ENCODE peak calls at places on chromosomes 6 and 20, in nine cellular contexts. S, B, E, H, O, K, Y, N and M are unnamed samples.

GRCh38 chr6:119215885-119216590 is 133.5 kb downstream of the MAN1A1 start:
- DNase-seq in S (no peak), B (no peak), E (no peak), H (no peak), O (no peak), K (no peak), Y (no peak), N (no peak), M (no peak)

GRCh38 chr20:48831702-48832422 is 4.1 kb upstream of the PREX1 start:
- DNase-seq in S (no peak), B (peak; percentile 41), E (peak; percentile 70), H (peak; percentile 75), O (no peak), K (no peak), Y (peak; percentile 24), N (peak; percentile 60), M (peak; percentile 82)

GRCh38 chr6:7887278-7887991 is 23.2 kb downstream of the TXNDC5 start:
- DNase-seq in S (no peak), B (no peak), E (no peak), H (no peak), O (no peak), K (no peak), Y (no peak), N (no peak), M (no peak)

GRCh38 chr20:25532015-25532751 is 53.1 kb downstream of the NINL start:
- DNase-seq in S (no peak), B (no peak), E (no peak), H (no peak), O (no peak), K (peak; percentile 75), Y (no peak), N (no peak), M (no peak)

GRCh38 chr6:63598251-63599036 is 26.2 kb downstream of the LOC128125822 start:
- DNase-seq in S (peak; percentile 71), B (peak; percentile 87), E (peak; percentile 60), H (peak; percentile 64), O (peak; percentile 64), K (peak; percentile 72), Y (peak; percentile 14), N (peak; percentile 41), M (peak; percentile 71)

GRCh38 chr6:169109821-169110220 is 143.8 kb downstream of the THBS2 start:
- DNase-seq in S (no peak), B (no peak), E (no peak), H (no peak), O (no peak), K (no peak), Y (no peak), N (no peak), M (no peak)

GRCh38 chr20:3218307-3218988 is 9.2 kb downstream of the ITPA start:
- DNase-seq in S (peak; percentile 63), B (peak; percentile 62), E (peak; percentile 18), H (peak; percentile 14), O (peak; percentile 58), K (peak; percentile 98), Y (no peak), N (peak; percentile 61), M (no peak)

GRCh38 chr20:43191143-43191542 is 1.4 kb upstream of the PTPRT start:
- DNase-seq in S (no peak), B (no peak), E (no peak), H (no peak), O (no peak), K (no peak), Y (no peak), N (no peak), M (no peak)

GRCh38 chr6:134303903-134304302 is 14.0 kb downstream of the SGK1 start:
- DNase-seq in S (no peak), B (no peak), E (peak; percentile 32), H (no peak), O (peak; percentile 52), K (no peak), Y (no peak), N (no peak), M (no peak)

GRCh38 chr20:22542427-22542826 is 41.9 kb downstream of the FOXA2 start:
- DNase-seq in S (no peak), B (no peak), E (no peak), H (no peak), O (no peak), K (no peak), Y (no peak), N (no peak), M (no peak)

GRCh38 chr6:138785980-138786379 is 9.9 kb upstream of the ECT2L start:
- DNase-seq in S (no peak), B (no peak), E (no peak), H (no peak), O (no peak), K (no peak), Y (no peak), N (no peak), M (no peak)

GRCh38 chr6:1893470-1894130 is 283.9 kb downstream of the FOXC1 start:
- DNase-seq in S (no peak), B (no peak), E (no peak), H (peak; percentile 25), O (no peak), K (no peak), Y (no peak), N (no peak), M (no peak)

GRCh38 chr6:74931567-74931966 is 274.3 kb downstream of the COL12A1 start:
- DNase-seq in S (no peak), B (no peak), E (peak; percentile 79), H (peak; percentile 79), O (no peak), K (no peak), Y (peak; percentile 50), N (no peak), M (no peak)

GRCh38 chr6:15534970-15535369 is 127.9 kb downstream of the DTNBP1 start:
- DNase-seq in S (no peak), B (no peak), E (no peak), H (no peak), O (no peak), K (no peak), Y (no peak), N (no peak), M (no peak)

GRCh38 chr6:27575594-27576361 is 102.9 kb upstream of the ZNF184 start:
- DNase-seq in S (no peak), B (no peak), E (peak; percentile 43), H (no peak), O (no peak), K (no peak), Y (no peak), N (no peak), M (no peak)

GRCh38 chr20:10673176-10673830 is 496 bp downstream of the JAG1 start:
- DNase-seq in S (no peak), B (peak; percentile 42), E (no peak), H (no peak), O (peak; percentile 64), K (peak; percentile 67), Y (no peak), N (no peak), M (no peak)

DNA sequence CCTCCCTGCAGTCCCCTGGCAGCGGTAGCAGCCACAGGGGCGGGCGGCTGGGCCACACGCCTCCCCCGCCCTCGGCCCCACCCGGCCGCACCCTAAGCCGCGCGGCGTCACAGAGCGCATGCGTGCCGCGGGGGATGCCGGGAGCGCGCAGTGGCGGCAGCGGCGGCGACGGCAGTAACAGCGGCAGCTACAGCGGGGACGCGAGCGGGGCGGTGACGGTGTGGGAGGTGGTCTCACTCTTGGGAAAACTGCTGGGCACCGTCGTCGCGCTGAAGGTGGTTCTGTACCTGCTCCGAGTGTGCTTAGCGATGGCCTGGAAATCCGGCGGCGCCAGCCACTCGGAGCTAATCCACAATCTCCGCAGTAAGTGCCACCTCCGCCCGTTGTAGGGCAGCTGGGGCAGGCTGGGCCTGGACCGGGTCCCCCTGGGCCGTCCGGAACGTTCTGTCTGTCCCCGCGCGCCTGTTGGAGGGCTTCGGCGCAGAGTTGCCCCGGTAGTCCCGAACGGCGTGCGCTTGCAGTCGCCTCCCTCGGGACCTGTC is at the start of gene PCMT1:
- DNase-seq in S (peak; percentile 84), B (peak; percentile 89), E (peak; percentile 85), H (peak; percentile 89), O (peak; percentile 90), K (peak; percentile 93), Y (peak; percentile 52), N (peak; percentile 92), M (peak; percentile 87)
- H3K4me3 ChIP-seq in S (peak within 1 kb of the TSS; percentile 94), B (peak within 1 kb of the TSS; percentile 74), E (peak within 1 kb of the TSS; percentile 96), H (peak within 1 kb of the TSS; percentile 81), O (peak within 1 kb of the TSS; percentile 86), K (peak within 1 kb of the TSS; percentile 71), Y (peak within 1 kb of the TSS; percentile 99), N (peak within 1 kb of the TSS; percentile 91), M (peak within 1 kb of the TSS; percentile 97)

GRCh38 chr20:63553251-63553932 is 567 bp upstream of the FNDC11 start:
- DNase-seq in S (peak; percentile 94), B (peak; percentile 85), E (peak; percentile 79), H (peak; percentile 88), O (peak; percentile 75), K (peak; percentile 99), Y (no peak), N (peak; percentile 72), M (peak; percentile 85)
- H3K4me3 ChIP-seq in S (peak overlapping the region; percentile 68), B (peak overlapping the region; percentile 54), E (peak overlapping the region; percentile 51), H (peak overlapping the region; percentile 56), O (peak overlapping the region; percentile 39), K (peak overlapping the region; percentile 57), Y (peak overlapping the region; percentile 44), N (peak overlapping the region; percentile 72), M (peak overlapping the region; percentile 40)

GRCh38 chr6:2989332-2990178 is 10.1 kb upstream of the NQO2 start:
- DNase-seq in S (peak; percentile 90), B (peak; percentile 93), E (peak; percentile 97), H (peak; percentile 99), O (peak; percentile 77), K (peak; percentile 75), Y (peak; percentile 98), N (peak; percentile 66), M (peak; percentile 84)

GRCh38 chr6:2990179-2990931 is 9.3 kb upstream of the NQO2 start:
- DNase-seq in S (peak; percentile 21), B (peak; percentile 55), E (peak; percentile 26), H (peak; percentile 50), O (peak; percentile 57), K (no peak), Y (no peak), N (no peak), M (no peak)

GRCh38 chr6:2988426-2989331 is 11.0 kb upstream of the NQO2 start:
- DNase-seq in S (peak; percentile 68), B (peak; percentile 91), E (peak; percentile 92), H (peak; percentile 92), O (peak; percentile 90), K (peak; percentile 92), Y (peak; percentile 86), N (peak; percentile 92), M (peak; percentile 95)

GRCh38 chr6:2992330-2992979 is 7.2 kb upstream of the NQO2 start:
- DNase-seq in S (no peak), B (no peak), E (no peak), H (no peak), O (no peak), K (no peak), Y (no peak), N (no peak), M (no peak)

GRCh38 chr6:2990932-2991506 is 8.7 kb upstream of the NQO2 start:
- DNase-seq in S (no peak), B (no peak), E (no peak), H (no peak), O (no peak), K (no peak), Y (no peak), N (no peak), M (no peak)
- H3K4me3 ChIP-seq in S (peak overlapping the region; percentile 76), B (peak overlapping the region; percentile 54), E (peak overlapping the region; percentile 73), H (peak overlapping the region; percentile 81), O (peak overlapping the region; percentile 51), K (no peak overlapping the region), Y (peak overlapping the region; percentile 73), N (peak overlapping the region; percentile 98), M (peak overlapping the region; percentile 92)

DNA sequence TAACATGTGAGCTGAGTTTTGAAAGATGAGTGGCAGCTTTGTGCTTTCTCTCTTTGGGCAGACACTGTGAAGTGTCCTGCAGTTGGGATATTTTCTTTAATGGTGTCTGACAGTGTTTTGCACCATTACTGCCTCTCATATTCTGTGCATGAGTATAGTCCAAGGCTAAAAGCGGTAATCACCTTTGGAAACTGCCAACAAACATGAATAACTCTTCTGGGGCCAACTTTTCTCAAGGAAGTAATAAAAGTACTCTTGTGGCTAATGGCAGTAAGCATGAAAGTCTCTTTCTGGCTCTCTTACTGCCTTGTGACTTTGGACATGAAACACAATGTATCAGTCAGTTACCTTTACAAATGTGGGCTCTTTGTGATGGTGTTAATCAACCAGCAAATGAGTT is 91.7 kb upstream of the SOX4 start:
- DNase-seq in S (no peak), B (no peak), E (no peak), H (no peak), O (no peak), K (no peak), Y (no peak), N (no peak), M (no peak)
- H3K4me3 ChIP-seq in S (no peak overlapping the region), B (no peak overlapping the region), E (no peak overlapping the region), H (no peak overlapping the region), O (no peak overlapping the region), K (no peak overlapping the region), Y (no peak overlapping the region), N (no peak overlapping the region), M (no peak overlapping the region)